ENCODE peak calls at places on chromosomes 16 and 17, in six cellular contexts. I, L, H, V, Q and M are unnamed samples.

GRCh38 chr17:64500923-64501765 is 4.3 kb upstream of the POLG2 start:
- DNase-seq in I (no peak), L (no peak), H (no peak), V (no peak), Q (no peak), M (no peak)

GRCh38 chr16:30565526-30565925 is 6.0 kb downstream of the ZNF688 start:
- DNase-seq in I (no peak), L (no peak), H (no peak), V (no peak), Q (no peak), M (no peak)

GRCh38 chr16:85586360-85587145 is 26.6 kb upstream of the GSE1 start:
- DNase-seq in I (no peak), L (no peak), H (peak; percentile 73), V (no peak), Q (peak; percentile 71), M (no peak)

GRCh38 chr17:2940352-2940751 is 123.1 kb downstream of the OR1D5 start:
- DNase-seq in I (no peak), L (no peak), H (peak; percentile 79), V (peak; percentile 62), Q (no peak), M (no peak)

GRCh38 chr16:75695708-75696107 is 5.6 kb downstream of the DUXB start:
- DNase-seq in I (no peak), L (peak; percentile 18), H (no peak), V (peak; percentile 23), Q (no peak), M (no peak)

GRCh38 chr16:84535408-84535807 is 30.9 kb upstream of the MEAK7 start:
- DNase-seq in I (no peak), L (no peak), H (no peak), V (peak; percentile 57), Q (no peak), M (no peak)

GRCh38 chr17:67765623-67766022 is 47.9 kb downstream of the NOL11 start:
- DNase-seq in I (no peak), L (no peak), H (no peak), V (no peak), Q (no peak), M (no peak)

GRCh38 chr16:68353366-68353765 is 42.5 kb downstream of the PRMT7 start:
- DNase-seq in I (no peak), L (no peak), H (no peak), V (no peak), Q (no peak), M (no peak)

GRCh38 chr16:57045694-57046381 is 46.5 kb upstream of the CPNE2 start:
- DNase-seq in I (peak; percentile 83), L (peak; percentile 56), H (peak; percentile 32), V (peak; percentile 82), Q (peak; percentile 63), M (peak; percentile 86)

GRCh38 chr17:15123593-15124590 is 141.2 kb downstream of the PMP22 start:
- DNase-seq in I (no peak), L (no peak), H (no peak), V (no peak), Q (no peak), M (no peak)

GRCh38 chr17:31061678-31062077 is 33.1 kb upstream of the NF1 start:
- DNase-seq in I (no peak), L (no peak), H (no peak), V (peak; percentile 53), Q (no peak), M (no peak)

GRCh38 chr16:79181419-79181818 is 419.1 kb downstream of the MAF start:
- DNase-seq in I (no peak), L (no peak), H (no peak), V (no peak), Q (no peak), M (no peak)

GRCh38 chr17:48002920-48003685 is 32.2 kb downstream of the CDK5RAP3 start:
- DNase-seq in I (peak; percentile 50), L (no peak), H (no peak), V (peak; percentile 79), Q (no peak), M (no peak)

GRCh38 chr16:80518436-80518835 is 22.4 kb upstream of the DYNLRB2 start:
- DNase-seq in I (no peak), L (no peak), H (no peak), V (no peak), Q (no peak), M (peak; percentile 59)

GRCh38 chr17:50864747-50865059 is 1.5 kb downstream of the TOB1 start:
- DNase-seq in I (no peak), L (no peak), H (no peak), V (peak; percentile 40), Q (no peak), M (no peak)

GRCh38 chr17:50865060-50865867 is 890 bp downstream of the TOB1 start:
- DNase-seq in I (peak; percentile 67), L (no peak), H (peak; percentile 64), V (peak; percentile 82), Q (peak; percentile 77), M (peak; percentile 77)

GRCh38 chr17:50861822-50862528 is 4.2 kb downstream of the TOB1 start:
- DNase-seq in I (no peak), L (no peak), H (no peak), V (no peak), Q (no peak), M (no peak)

GRCh38 chr17:50863931-50864330 is 2.2 kb downstream of the TOB1 start:
- DNase-seq in I (no peak), L (no peak), H (no peak), V (no peak), Q (no peak), M (no peak)

DNA sequence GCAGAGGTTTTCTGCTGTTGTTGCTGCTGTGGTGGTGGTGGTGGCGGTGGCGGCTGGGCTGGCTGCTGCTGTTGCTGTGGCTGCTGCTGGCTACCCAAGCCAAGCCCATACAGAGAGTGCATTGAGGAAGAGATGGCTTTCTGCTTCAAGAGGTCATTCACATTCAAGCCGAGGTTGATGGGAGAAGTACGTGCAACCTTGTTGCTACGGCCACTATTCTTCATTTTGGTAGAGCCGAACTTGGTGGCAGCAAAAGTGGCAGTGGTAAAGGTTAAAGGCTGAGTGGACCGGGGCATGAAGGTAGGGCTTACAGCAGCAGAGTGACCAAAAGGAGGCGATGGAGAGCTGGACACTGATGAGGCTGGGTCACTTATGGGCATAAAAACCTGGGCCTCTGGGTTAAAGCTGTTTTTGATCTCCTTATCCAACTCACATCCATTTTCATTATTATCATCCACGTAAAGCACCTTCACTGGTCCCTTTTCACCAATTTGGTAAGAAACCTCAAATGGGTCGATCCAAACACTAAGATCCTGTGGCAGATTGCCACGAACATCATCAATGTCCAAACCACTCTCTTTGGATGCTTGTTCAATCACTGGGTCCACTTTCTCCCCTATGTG is 2.8 kb downstream of the TOB1 start:
- DNase-seq in I (peak; percentile 60), L (no peak), H (peak; percentile 59), V (peak; percentile 69), Q (peak; percentile 62), M (peak; percentile 78)
- TF ChIP-seq CTCF in I (peak; percentile 51), L (peak; percentile 76), H (no peak), V (peak; percentile 73), Q (peak; percentile 33), M (peak; percentile 39)

GRCh38 chr17:83086197-83086880 is 6.9 kb downstream of the METRNL start:
- DNase-seq in I (no peak), L (no peak), H (no peak), V (no peak), Q (no peak), M (no peak)
- H3K27ac ChIP-seq in I (peak overlapping the region; percentile 96), L (no peak overlapping the region), H (peak overlapping the region; percentile 69), V (no peak overlapping the region), Q (no peak overlapping the region), M (no peak overlapping the region)

GRCh38 chr17:9389116-9389515 is 186.5 kb downstream of the STX8 start:
- DNase-seq in I (peak; percentile 47), L (peak; percentile 40), H (no peak), V (no peak), Q (no peak), M (no peak)
- TF ChIP-seq CTCF in I (no peak), L (no peak), H (no peak), V (no peak), Q (no peak), M (no peak)

DNA sequence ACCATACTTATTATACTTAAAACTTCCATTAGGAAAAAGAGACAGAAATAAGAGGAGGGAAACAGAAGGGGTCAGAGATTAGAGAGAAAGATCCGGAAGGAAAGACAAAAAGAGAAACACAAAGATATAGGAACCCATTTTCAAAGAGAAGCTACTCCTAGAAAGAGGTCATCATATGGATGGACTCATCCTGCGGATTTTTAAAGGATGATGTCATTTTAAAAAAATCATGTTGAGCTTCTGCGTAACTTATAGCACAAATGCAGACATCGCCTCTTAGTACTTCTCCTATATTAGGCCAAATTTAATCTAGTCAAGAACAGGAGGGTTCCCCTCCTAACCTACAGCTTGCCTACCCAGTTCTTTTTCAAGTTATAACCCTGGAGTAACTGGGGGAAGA is 18.1 kb downstream of the EFTUD2 start:
- DNase-seq in I (no peak), L (no peak), H (no peak), V (no peak), Q (no peak), M (no peak)
- H3K27ac ChIP-seq in I (no peak overlapping the region), L (no peak overlapping the region), H (no peak overlapping the region), V (no peak overlapping the region), Q (no peak overlapping the region), M (no peak overlapping the region)

GRCh38 chr16:66159987-66160386 is 206.5 kb upstream of the CDH5 start:
- DNase-seq in I (no peak), L (no peak), H (no peak), V (no peak), Q (no peak), M (no peak)
- TF ChIP-seq CTCF in I (no peak), L (no peak), H (no peak), V (peak; percentile 15), Q (no peak), M (no peak)